ENCODE peak calls at places on chromosomes 13 and 19, in ten cellular contexts. W, K, V, Z, D, P, H, O, M and A are unnamed samples.
A peak's percentile ranks its signal among the peaks of the same experiment; 100 is the strongest.

GRCh38 chr19:9413240-9413954 is 22.0 kb downstream of the ZNF266 start:
- DNase-seq in W (no peak), K (no peak), V (no peak), Z (no peak), D (no peak), P (no peak), H (no peak), O (no peak), M (no peak), A (no peak)

GRCh38 chr13:52600666-52601065 is 41.6 kb upstream of the HNRNPA1L2 start:
- DNase-seq in W (no peak), K (no peak), V (no peak), Z (peak; percentile 7), D (no peak), P (no peak), H (no peak), O (no peak), M (no peak), A (no peak)

GRCh38 chr13:23687614-23688013 is 117.4 kb downstream of the TNFRSF19 start:
- DNase-seq in W (no peak), K (no peak), V (no peak), Z (no peak), D (no peak), P (peak; percentile 20), H (no peak), O (no peak), M (no peak), A (no peak)

GRCh38 chr19:4676955-4677731 is 7.0 kb upstream of the MYDGF start:
- DNase-seq in W (no peak), K (no peak), V (peak; percentile 34), Z (peak; percentile 56), D (no peak), P (peak; percentile 35), H (no peak), O (no peak), M (no peak), A (no peak)

GRCh38 chr13:110109910-110110309 is 197.0 kb downstream of the COL4A1 start:
- DNase-seq in W (no peak), K (peak; percentile 79), V (peak; percentile 28), Z (peak; percentile 91), D (no peak), P (peak; percentile 93), H (no peak), O (no peak), M (peak; percentile 84), A (no peak)

GRCh38 chr19:11151181-11151580 is 4.4 kb downstream of the SPC24 start:
- DNase-seq in W (no peak), K (peak; percentile 68), V (no peak), Z (no peak), D (no peak), P (no peak), H (no peak), O (no peak), M (no peak), A (no peak)

GRCh38 chr19:43124360-43124759 is 41.9 kb upstream of the PSG2 start:
- DNase-seq in W (no peak), K (no peak), V (no peak), Z (no peak), D (no peak), P (no peak), H (no peak), O (no peak), M (no peak), A (no peak)

GRCh38 chr13:113126265-113127150 is 3.9 kb downstream of the F10 start:
- DNase-seq in W (no peak), K (no peak), V (no peak), Z (no peak), D (peak; percentile 34), P (no peak), H (no peak), O (no peak), M (no peak), A (no peak)